ENCODE peak calls at places on chromosomes 4 and X, in four cellular contexts. V is A549; O is naive thymus-derived CD8-positive, alpha-beta T cell; H is AG08395. U is an unnamed sample.

GRCh38 chr4:120973207-120973606 is 50.7 kb upstream of the PRDM5 start:
- DNase-seq in O (no peak), H (no peak), V (no peak), U (no peak)

GRCh38 chrX:48487362-48487785 is 11.4 kb downstream of the FTSJ1 start:
- DNase-seq in O (no peak), H (peak; percentile 74), V (no peak), U (peak; percentile 83)

GRCh38 chr4:144645621-144646522 is at the start of gene HHIP:
- DNase-seq in H (peak; percentile 13), V (peak; percentile 15), O (peak; percentile 33), U (no peak)

GRCh38 chrX:100654256-100654655 is 10.3 kb downstream of the SRPX2 start:
- DNase-seq in V (peak; percentile 18), H (peak; percentile 13), O (no peak), U (peak; percentile 5)

GRCh38 chr4:87075876-87076275 is 141.1 kb downstream of the AFF1 start:
- DNase-seq in O (no peak), V (no peak), H (no peak), U (no peak)

GRCh38 chr4:629916-630641 is 4.7 kb downstream of the PDE6B start:
- DNase-seq in H (no peak), V (no peak), O (no peak), U (no peak)

GRCh38 chr4:124000233-124000632 is 603.6 kb downstream of the SPRY1 start:
- DNase-seq in V (no peak), H (no peak), O (no peak), U (no peak)

GRCh38 chrX:139831689-139832456 is 101.0 kb downstream of the ATP11C start:
- DNase-seq in O (no peak), H (peak; percentile 30), V (no peak), U (no peak)

GRCh38 chr4:59945277-59945676 is 1254.8 kb upstream of the ADGRL3 start:
- DNase-seq in H (no peak), V (no peak), O (no peak), U (no peak)

GRCh38 chrX:119753639-119754257 is 4.6 kb upstream of the SOWAHD start:
- DNase-seq in O (peak; percentile 87), H (no peak), V (no peak), U (peak; percentile 0)

GRCh38 chr4:123397276-123398150 is 918 bp downstream of the SPRY1 start:
- DNase-seq in V (no peak), H (no peak), O (peak; percentile 62), U (no peak)

GRCh38 chr4:13986533-13986932 is 359.0 kb upstream of the BOD1L1 start:
- DNase-seq in O (no peak), H (no peak), V (no peak), U (no peak)

GRCh38 chr4:26288308-26288982 is 32.4 kb upstream of the RBPJ start:
- DNase-seq in H (peak; percentile 77), O (no peak), V (no peak), U (no peak)

GRCh38 chr4:158461336-158461735 is 60.3 kb upstream of the RXFP1 start:
- DNase-seq in V (no peak), H (no peak), O (no peak), U (no peak)

GRCh38 chr4:104491396-104491821 is 3.3 kb downstream of the CXXC4 start:
- DNase-seq in H (peak; percentile 13), O (peak; percentile 43), V (peak; percentile 11), U (peak; percentile 30)